ENCODE peak calls at places on chromosomes 4 and X, in five cellular contexts. G, P, R, A and C are unnamed samples.

GRCh38 chr4:104860227-104861123 is 286.2 kb upstream of the TET2 start:
- DNase-seq in G (peak; percentile 63), P (peak; percentile 13), R (no peak), A (peak; percentile 60), C (peak; percentile 2)

GRCh38 chr4:8528713-8529112 is 51.5 kb upstream of the GPR78 start:
- DNase-seq in G (peak; percentile 65), P (no peak), R (no peak), A (no peak), C (no peak)

GRCh38 chr4:72489267-72489666 is 79.8 kb downstream of the ADAMTS3 start:
- DNase-seq in G (peak; percentile 4), P (no peak), R (no peak), A (no peak), C (no peak)

GRCh38 chr4:122602277-122603142 is 18.4 kb downstream of the IL21 start:
- DNase-seq in G (peak; percentile 54), P (no peak), R (no peak), A (peak; percentile 47), C (no peak)

GRCh38 chrX:132474522-132474921 is 14.3 kb downstream of the MBNL3 start:
- DNase-seq in G (no peak), P (no peak), R (no peak), A (no peak), C (no peak)

GRCh38 chrX:17588303-17588702 is 149.0 kb upstream of the SCML1 start:
- DNase-seq in G (no peak), P (no peak), R (no peak), A (no peak), C (no peak)

GRCh38 chrX:145817299-145817665 is 347 bp upstream of the SLITRK2 start:
- DNase-seq in G (no peak), P (no peak), R (no peak), A (no peak), C (no peak)

GRCh38 chr4:125187221-125187620 is 127.5 kb upstream of the FAT4 start:
- DNase-seq in G (peak; percentile 75), P (no peak), R (no peak), A (no peak), C (peak; percentile 4)

GRCh38 chr4:112252234-112252633 is 20.6 kb downstream of the AP1AR start:
- DNase-seq in G (no peak), P (no peak), R (no peak), A (no peak), C (no peak)

GRCh38 chrX:47030339-47030738 is 47.9 kb upstream of the RGN start:
- DNase-seq in G (peak; percentile 68), P (no peak), R (no peak), A (no peak), C (peak; percentile 1)

GRCh38 chr4:182240161-182241130 is 2.8 kb upstream of the TENM3 start:
- DNase-seq in G (peak; percentile 89), P (no peak), R (no peak), A (no peak), C (peak; percentile 8)

GRCh38 chr4:88007304-88008132 is at the start of gene PKD2:
- DNase-seq in G (peak; percentile 65), P (peak; percentile 72), R (peak; percentile 97), A (peak; percentile 76), C (peak; percentile 61)

GRCh38 chr4:140049924-140050681 is 103.9 kb downstream of the MAML3 start:
- DNase-seq in G (peak; percentile 48), P (no peak), R (no peak), A (no peak), C (no peak)
- TF ChIP-seq POLR2A in G (no peak), P (no peak), R (no peak), A (no peak), C (no peak)

GRCh38 chr4:173330590-173330989 is 3.6 kb downstream of the HMGB2 start:
- DNase-seq in G (no peak), P (no peak), R (no peak), A (no peak), C (no peak)
- TF ChIP-seq POLR2A in G (no peak), P (no peak), R (no peak), A (no peak), C (no peak)

GRCh38 chrX:72079607-72080006 is 52.1 kb downstream of the RTL5 start:
- DNase-seq in G (no peak), P (no peak), R (no peak), A (no peak), C (no peak)
- TF ChIP-seq POLR2A in G (no peak), P (no peak), R (no peak), A (no peak), C (no peak)

GRCh38 chr4:143185253-143186107 is 763 bp downstream of the USP38 start:
- DNase-seq in G (peak; percentile 8), P (no peak), R (peak; percentile 87), A (peak; percentile 12), C (no peak)

GRCh38 chr4:143188325-143189088 is 3.8 kb downstream of the USP38 start:
- DNase-seq in G (no peak), P (no peak), R (no peak), A (no peak), C (no peak)

GRCh38 chr4:143184503-143185252 is at the start of gene USP38:
- DNase-seq in G (peak; percentile 94), P (peak; percentile 52), R (peak; percentile 98), A (peak; percentile 96), C (peak; percentile 40)

GRCh38 chr4:143186202-143186601 is 1.5 kb downstream of the USP38 start:
- DNase-seq in G (peak; percentile 24), P (no peak), R (no peak), A (no peak), C (no peak)

DNA sequence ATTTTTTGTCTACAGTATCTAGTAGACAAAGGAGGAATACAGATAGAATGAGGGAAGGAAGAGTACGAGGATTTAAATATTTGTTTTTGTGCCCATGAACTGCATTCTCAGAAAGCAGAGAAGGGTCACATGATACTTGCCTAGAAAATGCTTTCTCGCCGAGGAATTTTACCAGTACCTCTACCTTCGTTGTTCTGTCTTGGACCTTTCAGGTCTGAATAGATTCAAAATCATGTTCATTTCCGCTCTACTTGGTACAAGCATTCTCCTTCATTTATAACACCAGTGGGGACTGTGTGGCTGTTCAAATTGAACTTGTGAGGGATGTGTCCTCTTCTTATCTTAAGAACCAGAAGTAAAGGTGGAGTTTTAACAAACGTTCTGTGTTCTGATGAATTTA is 1.9 kb downstream of the USP38 start:
- DNase-seq in G (no peak), P (no peak), R (no peak), A (no peak), C (no peak)
- TF ChIP-seq POLR2A in G (no peak), P (no peak), R (no peak), A (no peak), C (no peak)

GRCh38 chr4:183919173-183919572 is 14.1 kb downstream of the STOX2 start:
- DNase-seq in G (no peak), P (no peak), R (no peak), A (peak; percentile 77), C (no peak)
- TF ChIP-seq POLR2A in G (no peak), P (no peak), R (no peak), A (no peak), C (no peak)